ENCODE peak calls at places on chromosomes 7 and 10, in seven cellular contexts. E is sigmoid colon, I is suprapubic skin, B is HCT116, F is transverse colon, W is SK-N-SH, L is endothelial cell of umbilical vein. N is an unnamed sample.
A peak's percentile ranks its signal among the peaks of the same experiment; 100 is the strongest.

GRCh38 chr7:47185839-47186238 is 396.1 kb downstream of the TNS3 start:
- DNase-seq in E (no peak), I (no peak), B (no peak), F (no peak), W (no peak), L (no peak), N (no peak)

GRCh38 chr10:70300461-70300860 is 16.7 kb upstream of the NPFFR1 start:
- DNase-seq in E (no peak), I (no peak), B (no peak), F (no peak), W (no peak), L (no peak), N (no peak)

GRCh38 chr7:101088858-101089529 is 3.7 kb downstream of the TRIM56 start:
- DNase-seq in E (no peak), I (no peak), B (no peak), F (no peak), W (no peak), L (no peak), N (no peak)

GRCh38 chr7:148287538-148287937 is 303.0 kb upstream of the C7orf33 start:
- DNase-seq in E (no peak), I (no peak), B (no peak), F (no peak), W (no peak), L (no peak), N (no peak)

GRCh38 chr7:44333971-44334733 is 8.8 kb upstream of the CAMK2B start:
- DNase-seq in E (no peak), I (no peak), B (no peak), F (no peak), W (no peak), L (no peak), N (no peak)

GRCh38 chr10:59872892-59873463 is 33.4 kb downstream of the CCDC6 start:
- DNase-seq in E (peak; percentile 92), I (no peak), B (no peak), F (peak; percentile 49), W (no peak), L (peak; percentile 51), N (no peak)

GRCh38 chr7:133703547-133703946 is 423.6 kb upstream of the LRGUK start:
- DNase-seq in E (no peak), I (no peak), B (no peak), F (no peak), W (peak; percentile 74), L (no peak), N (no peak)

GRCh38 chr7:141356096-141356495 is 195.1 kb upstream of the AGK start:
- DNase-seq in E (no peak), I (no peak), B (no peak), F (no peak), W (no peak), L (peak; percentile 76), N (no peak)

GRCh38 chr10:60564475-60564874 is 174.8 kb upstream of the ANK3 start:
- DNase-seq in E (no peak), I (no peak), B (no peak), F (no peak), W (no peak), L (no peak), N (no peak)

GRCh38 chr10:130213286-130214080 is 77.3 kb downstream of the GLRX3 start:
- DNase-seq in E (no peak), I (no peak), B (no peak), F (no peak), W (no peak), L (no peak), N (no peak)

GRCh38 chr10:12067336-12067735 is 1.4 kb upstream of the DHTKD1 start:
- DNase-seq in E (no peak), I (no peak), B (no peak), F (no peak), W (no peak), L (no peak), N (no peak)

GRCh38 chr10:21183025-21183424 is 285.9 kb upstream of the NEBL start:
- DNase-seq in E (no peak), I (no peak), B (no peak), F (no peak), W (no peak), L (no peak), N (no peak)

GRCh38 chr10:18505719-18506118 is 145.7 kb downstream of the NSUN6 start:
- DNase-seq in E (no peak), I (no peak), B (no peak), F (no peak), W (no peak), L (no peak), N (no peak)

GRCh38 chr10:85187047-85187446 is 858.7 kb downstream of the CCSER2 start:
- DNase-seq in E (no peak), I (no peak), B (no peak), F (peak; percentile 7), W (no peak), L (no peak), N (no peak)

GRCh38 chr7:156652886-156653568 is 12.5 kb downstream of the RNF32 start:
- DNase-seq in E (no peak), I (no peak), B (no peak), F (no peak), W (no peak), L (no peak), N (no peak)
- H3K4me1 ChIP-seq in E (no peaks in the 10 kb centered on the region), I (no peaks in the 10 kb centered on the region), B (peaks cover 7% of the 10 kb centered on the region), F (no peaks in the 10 kb centered on the region), W (peaks cover 3% of the 10 kb centered on the region), L (no peaks in the 10 kb centered on the region), N (no peaks in the 10 kb centered on the region)

GRCh38 chr7:77331938-77332695 is 84.0 kb downstream of the GSAP start:
- DNase-seq in E (peak; percentile 84), I (no peak), B (peak; percentile 87), F (peak; percentile 50), W (peak; percentile 89), L (peak; percentile 93), N (peak; percentile 58)
- TF ChIP-seq POLR2AphosphoS5 in E (no peak), I (no peak), B (no peak), F (peak; percentile 11), W (no peak), L (no peak), N (no peak)

GRCh38 chr10:99654791-99655190 is 4.5 kb upstream of the ENTPD7 start:
- DNase-seq in E (no peak), I (no peak), B (no peak), F (no peak), W (no peak), L (no peak), N (no peak)
- H3K4me1 ChIP-seq in E (no peaks in the 10 kb centered on the region), I (peaks cover 44% of the 10 kb centered on the region), B (peaks cover 11% of the 10 kb centered on the region), F (peaks cover under 1% of the 10 kb centered on the region), W (peaks cover 3% of the 10 kb centered on the region), L (peaks cover 4% of the 10 kb centered on the region), N (peaks cover 6% of the 10 kb centered on the region)

GRCh38 chr7:144474800-144475521 is 71.5 kb upstream of the NOBOX start:
- DNase-seq in E (no peak), I (no peak), B (no peak), F (no peak), W (no peak), L (no peak), N (no peak)

GRCh38 chr7:144470052-144470451 is 66.6 kb upstream of the NOBOX start:
- DNase-seq in E (no peak), I (no peak), B (no peak), F (no peak), W (no peak), L (no peak), N (no peak)

GRCh38 chr7:144474363-144474762 is 70.9 kb upstream of the NOBOX start:
- DNase-seq in E (no peak), I (no peak), B (no peak), F (no peak), W (no peak), L (no peak), N (no peak)

GRCh38 chr7:144473908-144474307 is 70.4 kb upstream of the NOBOX start:
- DNase-seq in E (no peak), I (no peak), B (no peak), F (no peak), W (no peak), L (no peak), N (no peak)

GRCh38 chr7:144468990-144469732 is 65.7 kb upstream of the NOBOX start:
- DNase-seq in E (no peak), I (no peak), B (no peak), F (no peak), W (no peak), L (no peak), N (no peak)
- TF ChIP-seq POLR2AphosphoS5 in E (no peak), I (no peak), B (no peak), F (no peak), W (no peak), L (no peak), N (no peak)

GRCh38 chr7:882336-883028 is 6.1 kb downstream of the GET4 start:
- DNase-seq in E (peak; percentile 57), I (no peak), B (no peak), F (no peak), W (no peak), L (no peak), N (no peak)

GRCh38 chr7:880450-880849 is 4.1 kb downstream of the GET4 start:
- DNase-seq in E (no peak), I (no peak), B (no peak), F (no peak), W (no peak), L (no peak), N (no peak)

GRCh38 chr7:883029-884021 is 7.0 kb downstream of the GET4 start:
- DNase-seq in E (peak; percentile 65), I (no peak), B (no peak), F (no peak), W (no peak), L (no peak), N (no peak)

GRCh38 chr7:879706-880105 is 3.4 kb downstream of the GET4 start:
- DNase-seq in E (no peak), I (no peak), B (no peak), F (no peak), W (no peak), L (no peak), N (no peak)

GRCh38 chr7:881441-882234 is 5.3 kb downstream of the GET4 start:
- DNase-seq in E (peak; percentile 21), I (no peak), B (no peak), F (no peak), W (no peak), L (no peak), N (no peak)
- H3K4me1 ChIP-seq in E (no peaks in the 10 kb centered on the region), I (peaks cover 70% of the 10 kb centered on the region), B (peaks cover 7% of the 10 kb centered on the region), F (peaks cover 15% of the 10 kb centered on the region), W (peaks cover 15% of the 10 kb centered on the region), L (peaks cover 6% of the 10 kb centered on the region), N (peaks cover 90% of the 10 kb centered on the region)

DNA sequence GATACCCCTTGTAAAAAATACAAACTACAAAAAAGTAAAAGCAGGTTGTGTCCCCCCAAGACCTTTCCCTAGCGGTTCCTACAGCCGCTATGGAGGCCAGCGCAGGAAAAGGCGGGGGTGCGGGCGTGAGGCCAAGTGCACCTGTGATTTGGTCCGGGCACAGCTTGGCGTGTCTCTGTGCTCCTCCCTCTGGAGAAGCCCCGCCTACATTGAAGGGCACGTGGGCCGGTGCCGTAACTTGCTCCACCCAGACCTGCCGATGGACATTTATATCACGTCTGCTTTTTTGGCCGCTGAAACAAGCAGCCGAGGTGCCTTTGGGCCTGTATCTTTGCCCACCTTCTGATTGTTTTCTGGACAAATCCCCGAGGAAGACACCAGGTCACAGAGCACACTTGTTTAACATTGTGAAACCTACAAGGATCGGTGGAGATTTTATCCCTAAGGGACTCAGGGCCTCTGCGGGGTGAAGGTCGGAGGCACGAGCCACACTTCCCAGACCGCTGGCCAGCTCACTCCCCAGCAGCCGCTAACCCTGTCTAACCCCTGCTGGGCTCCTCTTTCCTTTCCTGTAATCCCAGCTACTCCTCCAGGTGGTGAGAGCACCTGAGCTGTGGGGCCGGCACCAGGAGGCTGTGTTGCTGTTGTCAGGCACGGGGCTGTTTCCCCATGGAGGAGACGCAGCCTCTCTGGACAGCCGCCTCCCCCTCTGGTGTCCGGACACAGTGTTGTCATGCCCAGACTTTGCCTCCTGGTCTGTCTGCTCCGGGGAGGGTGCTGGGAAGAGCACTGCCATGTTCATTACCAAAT is 18.8 kb upstream of the INPP5A start:
- DNase-seq in E (no peak), I (no peak), B (peak; percentile 51), F (peak; percentile 87), W (no peak), L (no peak), N (peak; percentile 92)
- TF ChIP-seq POLR2AphosphoS5 in E (no peak), I (no peak), B (peak; percentile 65), F (no peak), W (no peak), L (no peak), N (no peak)